ENCODE peak calls at places on chromosomes 1 and 21, in seven cellular contexts. R is gastrocnemius medialis, B is cardiac fibroblast, F is kidney, L is stomach, A is astrocyte of the cerebellum, W is AG09309. N is an unnamed sample.

GRCh38 chr1:1290238-1290731 is 10.0 kb downstream of the SCNN1D start:
- DNase-seq in F (no peak), A (peak; percentile 5), B (no peak), W (no peak), L (peak; percentile 87), R (no peak), N (no peak)

GRCh38 chr1:1073743-1074587 is at the start of gene RNF223:
- DNase-seq in B (no peak), L (peak; percentile 89), F (peak; percentile 93), A (no peak), R (no peak), W (no peak), N (no peak)

GRCh38 chr1:230281531-230281930 is 144.6 kb downstream of the PGBD5 start:
- DNase-seq in A (no peak), W (no peak), B (no peak), F (no peak), L (no peak), R (no peak), N (no peak)

GRCh38 chr21:45745256-45745655 is 101.7 kb downstream of the PCBP3 start:
- DNase-seq in B (no peak), W (no peak), A (no peak), R (no peak), F (no peak), L (no peak), N (no peak)

GRCh38 chr1:22517936-22518335 is 45.4 kb upstream of the EPHA8 start:
- DNase-seq in L (no peak), F (no peak), B (no peak), R (no peak), A (peak; percentile 24), W (peak; percentile 46), N (peak; percentile 6)

GRCh38 chr1:162972768-162973167 is 96.4 kb upstream of the RGS4 start:
- DNase-seq in W (no peak), L (no peak), B (no peak), R (no peak), A (no peak), F (no peak), N (no peak)

GRCh38 chr1:115409853-115410150 is 71.8 kb upstream of the NGF start:
- DNase-seq in B (peak; percentile 30), L (no peak), R (no peak), W (no peak), A (no peak), F (no peak), N (peak; percentile 31)

GRCh38 chr1:8259498-8260290 is 58.2 kb upstream of the SLC45A1 start:
- DNase-seq in A (peak; percentile 63), F (peak; percentile 86), R (peak; percentile 78), B (peak; percentile 90), L (peak; percentile 91), W (peak; percentile 18), N (peak; percentile 77)

GRCh38 chr21:34802180-34802899 is 133.5 kb downstream of the CLIC6 start:
- DNase-seq in W (no peak), R (no peak), A (no peak), B (peak; percentile 60), F (no peak), L (no peak), N (peak; percentile 48)

GRCh38 chr1:16075337-16076002 is 2.0 kb upstream of the FAM131C start:
- DNase-seq in F (no peak), A (no peak), W (peak; percentile 17), L (peak; percentile 80), R (no peak), B (peak; percentile 89), N (peak; percentile 71)

GRCh38 chr1:83996621-83997020 is 2.3 kb downstream of the TTLL7 start:
- DNase-seq in B (peak; percentile 68), F (no peak), L (no peak), R (no peak), W (no peak), A (peak; percentile 22), N (peak; percentile 49)

GRCh38 chr1:173411835-173412742 is 65.0 kb upstream of the PRDX6 start:
- DNase-seq in W (peak; percentile 80), A (no peak), B (peak; percentile 89), L (no peak), F (no peak), R (no peak), N (peak; percentile 88)

GRCh38 chr1:150981805-150982712 is at the start of gene ANXA9:
- DNase-seq in R (no peak), L (peak; percentile 61), W (no peak), B (no peak), A (no peak), F (no peak), N (no peak)
- H3K4me3 ChIP-seq in R (no peak within 1 kb of the TSS), L (no peak within 1 kb of the TSS), W (no peak within 1 kb of the TSS), B (no peak within 1 kb of the TSS), A (no peak within 1 kb of the TSS), F (peak within 1 kb of the TSS; percentile 42), N (no peak within 1 kb of the TSS)

GRCh38 chr1:26537951-26538352 is 8.4 kb downstream of the RPS6KA1 start:
- DNase-seq in B (peak; percentile 50), L (no peak), R (peak; percentile 19), W (peak; percentile 2), F (no peak), A (no peak), N (no peak)
- TF ChIP-seq CTCF in B (peak; percentile 11), L (no peak), R (no peak), W (peak; percentile 38), F (no peak), A (peak; percentile 52), N (peak; percentile 28)

GRCh38 chr1:167061073-167061464 is 29.1 kb downstream of the GPA33 start:
- DNase-seq in R (no peak), B (no peak), A (no peak), L (no peak), F (no peak), W (no peak), N (no peak)

GRCh38 chr1:167059729-167060107 is 30.5 kb downstream of the GPA33 start:
- DNase-seq in W (no peak), B (no peak), F (no peak), A (no peak), L (no peak), R (no peak), N (no peak)

GRCh38 chr1:167057297-167057688 is 32.9 kb downstream of the GPA33 start:
- DNase-seq in W (no peak), A (peak; percentile 59), F (no peak), R (peak; percentile 24), L (peak; percentile 52), B (peak; percentile 35), N (peak; percentile 11)

GRCh38 chr1:167060141-167061072 is 29.8 kb downstream of the GPA33 start:
- DNase-seq in F (no peak), A (no peak), B (no peak), R (no peak), W (no peak), L (no peak), N (peak; percentile 11)

DNA sequence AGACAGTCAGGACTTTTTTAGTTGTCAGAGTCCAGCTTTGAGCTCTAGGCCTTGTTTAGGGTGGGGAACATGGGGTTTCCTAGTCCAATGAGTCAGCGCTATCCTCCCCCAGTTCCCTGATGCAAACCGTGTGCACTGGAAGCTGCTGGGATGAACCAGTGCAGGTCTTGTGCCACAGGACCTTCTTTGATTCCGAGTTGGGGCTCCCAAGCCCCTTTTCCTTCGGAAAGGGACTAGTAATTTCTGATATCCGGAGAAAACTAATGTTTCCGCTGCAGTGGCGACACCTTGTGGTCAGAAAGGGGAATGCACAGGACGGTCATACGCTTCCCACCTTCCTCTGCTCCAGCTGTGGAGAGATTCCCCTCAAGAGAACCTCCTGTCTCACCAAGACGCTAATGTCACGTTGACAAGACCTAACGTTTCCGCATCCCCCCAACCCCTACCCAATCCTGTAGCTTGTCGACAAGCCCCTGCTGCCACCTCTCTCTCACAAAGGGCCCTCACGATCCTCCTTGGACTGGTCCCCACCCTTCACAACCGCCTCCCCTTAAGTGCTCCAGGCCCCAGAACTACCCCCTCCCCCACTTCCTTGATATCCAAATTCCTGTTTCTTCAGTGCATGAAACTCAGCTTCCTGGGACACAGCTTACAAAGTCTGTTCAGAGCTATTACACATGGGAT is 31.0 kb downstream of the GPA33 start:
- DNase-seq in L (peak; percentile 78), R (peak; percentile 55), B (peak; percentile 72), W (no peak), F (no peak), A (peak; percentile 43), N (peak; percentile 34)
- H3K4me3 ChIP-seq in L (no peak overlapping the region), R (no peak overlapping the region), B (no peak overlapping the region), W (no peak overlapping the region), F (peak overlapping the region; percentile 2), A (no peak overlapping the region), N (no peak overlapping the region)

DNA sequence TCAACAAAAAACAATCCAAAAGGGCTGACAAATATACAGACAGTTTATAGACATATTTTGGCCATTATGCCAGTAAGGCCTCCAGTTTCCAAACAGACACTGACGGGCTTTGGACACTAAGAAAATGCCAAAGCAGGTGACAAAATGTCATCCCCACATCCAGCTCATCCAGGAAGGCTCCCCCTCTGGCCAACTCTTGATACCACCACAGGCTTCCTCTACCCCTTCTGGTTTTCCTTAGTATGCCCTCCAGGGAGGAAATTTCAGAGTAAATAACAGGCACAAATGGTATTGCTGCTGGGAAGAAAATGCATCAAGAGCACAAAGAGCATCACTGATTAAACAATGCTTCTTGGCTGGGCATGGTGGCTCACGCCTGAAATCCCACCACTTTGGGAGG is 225.3 kb downstream of the VAV3 start:
- DNase-seq in A (no peak), L (no peak), B (no peak), W (no peak), F (no peak), R (no peak), N (no peak)
- TF ChIP-seq CTCF in A (no peak), L (no peak), B (no peak), W (no peak), F (no peak), R (no peak), N (no peak)

GRCh38 chr21:42749226-42749625 is 95.8 kb downstream of the PDE9A start:
- DNase-seq in F (peak; percentile 36), W (no peak), A (no peak), R (no peak), L (no peak), B (no peak), N (no peak)

GRCh38 chr21:42748620-42749176 is 95.3 kb downstream of the PDE9A start:
- DNase-seq in A (no peak), L (no peak), B (no peak), F (no peak), W (no peak), R (no peak), N (no peak)

GRCh38 chr21:42746593-42747266 is 93.3 kb downstream of the PDE9A start:
- DNase-seq in W (no peak), A (no peak), F (peak; percentile 80), B (no peak), R (peak; percentile 23), L (peak; percentile 53), N (no peak)

GRCh38 chr21:42747267-42747701 is 93.9 kb downstream of the PDE9A start:
- DNase-seq in W (no peak), B (no peak), A (no peak), R (no peak), L (no peak), F (peak; percentile 61), N (no peak)

DNA sequence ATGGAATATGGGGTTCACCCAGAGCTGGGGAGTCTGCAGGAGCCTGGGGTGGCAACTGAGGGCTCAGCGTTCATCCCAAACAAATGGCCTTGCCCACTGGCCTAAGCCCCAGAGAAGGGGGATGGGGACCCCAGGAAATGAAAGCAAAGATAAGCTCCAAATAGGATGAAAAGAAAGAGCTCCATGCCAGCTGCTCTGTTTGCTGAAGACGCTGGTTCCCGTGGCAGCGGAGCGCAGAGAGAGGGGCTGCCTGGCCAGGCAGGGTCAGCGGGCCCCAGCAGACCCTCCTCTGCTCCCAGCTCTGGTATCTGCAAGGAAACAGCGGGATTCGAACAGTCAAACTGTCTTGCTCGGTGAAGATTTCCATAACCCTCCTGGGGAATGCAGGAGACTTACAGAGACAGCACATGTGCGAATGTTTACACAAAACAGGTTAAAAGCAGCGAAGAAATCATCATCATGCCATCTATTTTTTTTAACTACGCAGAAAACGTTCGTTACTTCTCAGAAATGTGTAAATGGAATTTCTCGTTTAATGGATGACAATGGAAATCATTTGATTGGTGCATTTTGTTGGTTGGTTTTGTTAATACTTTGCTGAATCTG is 94.4 kb downstream of the PDE9A start:
- DNase-seq in L (no peak), W (no peak), F (peak; percentile 43), R (no peak), B (no peak), A (no peak), N (no peak)
- H3K4me3 ChIP-seq in L (no peak overlapping the region), W (no peak overlapping the region), F (no peak overlapping the region), R (no peak overlapping the region), B (no peak overlapping the region), A (no peak overlapping the region), N (no peak overlapping the region)

N was measured in foreskin fibroblast.